ENCODE peak calls at places on chromosome 4, in six cellular contexts. F, M, H, X, Y and R are unnamed samples.

GRCh38 chr4:32830160-32830559 is 2110.0 kb downstream of the PCDH7 start:
- DNase-seq in Y (no peak), X (no peak), M (no peak), F (no peak), H (no peak), R (no peak)

GRCh38 chr4:144894525-144894924 is 203.5 kb downstream of the ANAPC10 start:
- DNase-seq in Y (peak), M (peak), F (no peak), H (peak), X (peak), R (peak)

GRCh38 chr4:155787113-155787710 is 28.4 kb downstream of the GUCY1B1 start:
- DNase-seq in M (peak), X (peak), H (peak), Y (peak), F (no peak), R (peak)

GRCh38 chr4:181952478-181952877 is 290.7 kb upstream of the TENM3 start:
- DNase-seq in X (peak), H (peak), F (no peak), M (no peak), Y (peak), R (peak)

GRCh38 chr4:155578726-155579385 is 87.8 kb upstream of the GUCY1A1 start:
- DNase-seq in X (peak), F (no peak), M (no peak), Y (peak), H (peak), R (peak)

GRCh38 chr4:108010167-108010566 is 20.5 kb downstream of the HADH start:
- DNase-seq in Y (peak), X (peak), F (no peak), M (no peak), H (peak), R (peak)

GRCh38 chr4:7584760-7585159 is 150.0 kb upstream of the PSAPL1 start:
- DNase-seq in H (no peak), Y (no peak), X (no peak), M (no peak), F (no peak), R (peak)

GRCh38 chr4:151992301-151992700 is 231.5 kb upstream of the GATB start:
- DNase-seq in M (no peak), F (no peak), X (no peak), Y (peak), H (no peak), R (no peak)

GRCh38 chr4:148060264-148061138 is 328.6 kb downstream of the ARHGAP10 start:
- DNase-seq in X (no peak), M (no peak), F (no peak), H (no peak), Y (no peak), R (no peak)

GRCh38 chr4:822361-823092 is 3.4 kb downstream of the CPLX1 start:
- DNase-seq in Y (no peak), M (no peak), F (peak), H (no peak), X (no peak), R (no peak)

GRCh38 chr4:170388255-170388654 is 298.5 kb upstream of the AADAT start:
- DNase-seq in M (no peak), F (no peak), H (peak), X (peak), Y (peak), R (no peak)

GRCh38 chr4:19936471-19936870 is 315.2 kb upstream of the SLIT2 start:
- DNase-seq in Y (peak), H (peak), M (no peak), X (peak), F (no peak), R (peak)

GRCh38 chr4:46955601-46956000 is 37.8 kb downstream of the GABRA4 start:
- DNase-seq in Y (no peak), H (no peak), M (no peak), F (no peak), X (no peak), R (no peak)

GRCh38 chr4:107519057-107519456 is 201.0 kb downstream of the PAPSS1 start:
- DNase-seq in F (no peak), Y (peak), H (peak), M (peak), X (peak), R (peak)

GRCh38 chr4:173328236-173328901 is 5.8 kb downstream of the HMGB2 start:
- DNase-seq in H (no peak), F (no peak), X (no peak), Y (no peak), M (no peak), R (no peak)

GRCh38 chr4:122861544-122861943 is 34.9 kb downstream of the FGF2 start:
- DNase-seq in M (no peak), H (no peak), X (no peak), Y (no peak), F (no peak), R (no peak)

GRCh38 chr4:13990596-13991589 is 363.4 kb upstream of the BOD1L1 start:
- DNase-seq in H (peak), M (no peak), F (no peak), Y (no peak), X (peak), R (peak)

GRCh38 chr4:68342139-68342538 is 7.8 kb downstream of the YTHDC1 start:
- DNase-seq in F (no peak), H (peak), Y (peak), M (no peak), X (peak), R (peak)

GRCh38 chr4:68180858-68181531 is 51.3 kb upstream of the TMPRSS11F start:
- DNase-seq in F (no peak), Y (peak), X (peak), H (peak), M (no peak), R (peak)

GRCh38 chr4:99208719-99209075 is 10.3 kb downstream of the ADH6 start:
- DNase-seq in Y (no peak), H (no peak), X (no peak), F (no peak), M (no peak), R (no peak)

GRCh38 chr4:95981591-95981990 is 141.7 kb downstream of the PDHA2 start:
- DNase-seq in X (no peak), Y (no peak), F (no peak), M (no peak), H (no peak), R (no peak)

GRCh38 chr4:8394806-8395205 is 45.7 kb downstream of the ACOX3 start:
- DNase-seq in M (no peak), X (no peak), Y (no peak), H (no peak), F (no peak), R (no peak)

GRCh38 chr4:13559414-13559813 is 15.1 kb upstream of the NKX3-2 start:
- DNase-seq in Y (peak), F (no peak), H (peak), M (no peak), X (peak), R (peak)

GRCh38 chr4:11908712-11909111 is 480.0 kb upstream of the HS3ST1 start:
- DNase-seq in H (no peak), X (no peak), F (no peak), Y (no peak), M (no peak), R (no peak)
- H3K4me3 ChIP-seq in H (no peak), X (no peak), F (no peak), Y (no peak), M (no peak), R (no peak)

DNA sequence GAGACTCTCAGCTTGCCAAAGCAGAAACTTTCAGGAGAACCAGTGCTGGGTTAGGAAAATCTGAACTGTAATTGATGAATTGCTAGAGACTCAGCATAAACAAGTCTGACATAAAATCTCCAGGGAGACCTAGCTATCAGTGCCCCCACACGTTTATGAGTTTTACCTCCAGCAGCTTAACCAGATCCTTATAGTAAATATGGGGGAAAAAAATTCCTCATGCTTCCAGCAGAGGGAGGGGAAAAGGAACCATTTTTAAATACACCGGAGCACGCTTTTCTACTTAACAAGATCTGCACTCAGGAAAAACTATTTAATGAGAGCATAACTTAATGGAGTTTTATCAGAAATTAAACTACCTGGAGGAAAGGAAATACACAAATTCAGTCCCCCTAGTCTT is 1040.7 kb upstream of the INTU start:
- DNase-seq in Y (peak), X (peak), F (no peak), H (peak), M (no peak), R (peak)
- TF ChIP-seq CTCF in Y (peak), X (peak), F (no peak), H (peak), M (no peak), R (peak)

GRCh38 chr4:110623710-110624015 is 786 bp upstream of the PITX2 start:
- DNase-seq in Y (no peak), X (no peak), H (no peak), M (no peak), F (no peak), R (peak)
- H3K4me3 ChIP-seq in Y (no peak), X (no peak), H (no peak), M (no peak), F (no peak), R (peak)

GRCh38 chr4:90118547-90119211 is 8.5 kb upstream of the CCSER1 start:
- DNase-seq in H (no peak), X (no peak), M (no peak), F (no peak), Y (no peak), R (no peak)

GRCh38 chr4:90120815-90121214 is 6.4 kb upstream of the CCSER1 start:
- DNase-seq in M (no peak), X (no peak), F (no peak), Y (peak), H (no peak), R (no peak)

GRCh38 chr4:90121961-90122748 is 5.0 kb upstream of the CCSER1 start:
- DNase-seq in X (no peak), M (no peak), H (peak), F (no peak), Y (peak), R (no peak)

GRCh38 chr4:90120037-90120436 is 7.2 kb upstream of the CCSER1 start:
- DNase-seq in X (no peak), F (no peak), Y (no peak), M (no peak), H (no peak), R (no peak)
- TF ChIP-seq CTCF in X (no peak), F (no peak), Y (no peak), M (no peak), H (no peak), R (no peak)

GRCh38 chr4:26985836-26986235 is 125.2 kb downstream of the STIM2 start:
- DNase-seq in M (no peak), F (no peak), H (no peak), X (no peak), Y (peak), R (peak)
- H3K4me3 ChIP-seq in M (no peak), F (no peak), H (no peak), X (no peak), Y (no peak), R (no peak)